ENCODE peak calls at places on chromosomes 12 and 14, in nine cellular contexts. L is iPS DF 6.9; F is pancreas; O is BE2C; Q is mesendoderm; U is CD8-positive, alpha-beta T cell; K is thoracic aorta; W is BJ; Z is endodermal cell. D is an unnamed sample. For H3K36me3 and H3K27me3, the result is how much of the 10 kb centered on the place peaks cover.

GRCh38 chr14:96745500-96746051 is 51.6 kb upstream of the VRK1 start:
- DNase-seq in Z (no peak), W (no peak), Q (no peak), L (no peak), K (no peak), U (no peak), O (no peak), F (no peak), D (no peak)

GRCh38 chr12:48973084-48973483 is 1.5 kb upstream of the WNT10B start:
- DNase-seq in F (no peak), Q (no peak), K (no peak), U (no peak), Z (no peak), L (no peak), O (no peak), W (no peak), D (no peak)

GRCh38 chr14:22485178-22485577 is 103.8 kb downstream of the DAD1 start:
- DNase-seq in Q (no peak), U (no peak), L (no peak), O (no peak), K (no peak), F (no peak), Z (no peak), W (no peak), D (no peak)

GRCh38 chr12:28497889-28498411 is 307.7 kb downstream of the CCDC91 start:
- DNase-seq in Q (no peak), U (no peak), F (no peak), L (no peak), Z (no peak), W (no peak), O (no peak), K (no peak), D (no peak)

GRCh38 chr14:65184032-65184764 is 81.9 kb upstream of the MAX start:
- DNase-seq in Q (peak), O (no peak), W (no peak), L (no peak), Z (no peak), U (no peak), F (no peak), K (no peak), D (no peak)

GRCh38 chr14:98018626-98019025 is 1221.4 kb downstream of the VRK1 start:
- DNase-seq in U (peak), O (no peak), Z (no peak), K (no peak), F (no peak), Q (no peak), W (no peak), L (no peak), D (no peak)

GRCh38 chr12:93440043-93440835 is 1.5 kb downstream of the UBE2N start:
- DNase-seq in Q (no peak), Z (no peak), F (no peak), K (no peak), W (no peak), U (no peak), L (no peak), O (no peak), D (no peak)

GRCh38 chr14:102498005-102498677 is 11.4 kb downstream of the ANKRD9 start:
- DNase-seq in Z (peak), K (no peak), W (no peak), U (no peak), L (no peak), O (peak), F (no peak), Q (peak), D (no peak)

GRCh38 chr12:6528539-6529235 is 5.6 kb upstream of the GAPDH start:
- DNase-seq in Q (peak), O (no peak), U (no peak), F (no peak), Z (no peak), L (no peak), K (no peak), W (no peak), D (no peak)

GRCh38 chr12:6530576-6531260 is 3.6 kb upstream of the GAPDH start:
- DNase-seq in L (no peak), W (no peak), F (peak), O (no peak), K (no peak), U (no peak), Z (no peak), Q (no peak), D (no peak)

GRCh38 chr12:6526766-6527525 is 7.4 kb upstream of the GAPDH start:
- DNase-seq in W (no peak), L (no peak), F (no peak), O (no peak), Z (no peak), K (no peak), Q (no peak), U (no peak), D (no peak)

GRCh38 chr12:6527711-6528110 is 6.6 kb upstream of the GAPDH start:
- DNase-seq in Q (no peak), Z (no peak), U (no peak), O (no peak), L (no peak), W (no peak), F (no peak), K (no peak), D (no peak)

DNA sequence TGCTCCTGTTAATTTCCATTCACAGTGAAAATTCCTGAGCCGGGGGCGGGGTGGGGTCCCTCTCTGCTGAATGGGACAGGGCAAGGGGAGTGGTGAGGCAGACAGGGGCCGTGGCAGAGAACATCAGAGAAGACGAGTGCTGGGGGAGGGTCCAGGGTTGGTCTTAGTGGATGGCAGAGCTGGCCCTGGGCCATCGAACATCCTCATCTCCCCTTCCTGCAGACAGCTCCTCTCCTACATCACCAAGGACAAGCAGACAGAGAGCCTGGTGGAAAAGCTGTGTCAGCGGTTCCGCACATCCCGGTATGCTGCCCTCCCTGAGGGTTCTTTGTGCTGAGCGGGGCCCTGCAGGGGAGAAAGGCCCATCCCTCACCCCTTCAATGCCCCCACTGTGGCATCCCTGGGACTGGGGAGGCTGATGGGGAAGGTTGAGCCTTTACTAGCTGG is 5.0 kb upstream of the GAPDH start:
- DNase-seq in W (no peak), K (no peak), F (no peak), O (no peak), Q (peak), L (no peak), Z (no peak), U (no peak), D (no peak)
- H3K36me3 ChIP-seq in W (under half), K (half or more), F (under half), O (half or more), Q (under half), L (half or more), Z (half or more), U (half or more), D (half or more)

DNA sequence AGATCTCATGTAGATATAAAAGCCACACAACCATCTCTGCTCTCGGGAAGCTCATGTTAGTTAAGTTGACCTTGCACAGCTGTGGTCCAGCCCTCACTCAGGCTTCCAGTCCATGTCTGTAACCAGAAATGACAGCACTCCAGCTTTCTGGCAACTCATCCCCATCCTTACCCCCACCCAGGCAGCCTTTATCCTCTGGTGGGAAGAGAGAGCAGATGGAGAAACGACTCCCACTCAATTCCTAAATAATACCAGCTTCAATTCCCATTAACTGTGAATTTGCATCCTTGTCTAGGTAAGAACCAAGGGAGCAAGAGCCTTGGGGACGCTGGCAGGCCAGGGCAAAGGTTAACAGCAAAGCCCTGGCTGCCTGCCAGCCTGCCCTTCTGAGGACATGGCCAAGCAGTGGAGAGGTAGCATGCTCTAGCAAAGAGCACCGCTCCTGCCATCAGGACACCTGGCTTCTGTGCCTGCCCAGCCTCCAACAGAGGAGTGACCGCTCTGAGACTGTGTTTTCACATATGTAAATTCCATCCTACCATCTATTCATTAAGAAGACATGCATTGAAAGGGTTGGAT is 236.2 kb downstream of the GRIN2B start:
- DNase-seq in K (no peak), O (no peak), U (no peak), Z (no peak), W (no peak), F (peak), L (no peak), Q (no peak), D (no peak)
- H3K27me3 ChIP-seq in K (under half), O (under half), U (under half), Z (half or more), W (under half), F (under half), L (under half), Q (under half), D (under half)

GRCh38 chr12:3168775-3169221 is 91.6 kb downstream of the TSPAN9 start:
- DNase-seq in U (no peak), O (peak), K (peak), W (peak), Q (peak), Z (peak), F (no peak), L (no peak), D (peak)

GRCh38 chr12:3173008-3173553 is 95.9 kb downstream of the TSPAN9 start:
- DNase-seq in L (no peak), Q (no peak), O (no peak), U (no peak), K (no peak), F (no peak), Z (no peak), W (no peak), D (no peak)

GRCh38 chr12:3170423-3171194 is 93.4 kb downstream of the TSPAN9 start:
- DNase-seq in L (no peak), O (no peak), Q (no peak), F (no peak), Z (no peak), K (no peak), U (no peak), W (peak), D (peak)

GRCh38 chr12:3172124-3173007 is 95.2 kb downstream of the TSPAN9 start:
- DNase-seq in Z (peak), L (no peak), U (no peak), O (peak), K (no peak), F (no peak), Q (peak), W (no peak), D (no peak)

DNA sequence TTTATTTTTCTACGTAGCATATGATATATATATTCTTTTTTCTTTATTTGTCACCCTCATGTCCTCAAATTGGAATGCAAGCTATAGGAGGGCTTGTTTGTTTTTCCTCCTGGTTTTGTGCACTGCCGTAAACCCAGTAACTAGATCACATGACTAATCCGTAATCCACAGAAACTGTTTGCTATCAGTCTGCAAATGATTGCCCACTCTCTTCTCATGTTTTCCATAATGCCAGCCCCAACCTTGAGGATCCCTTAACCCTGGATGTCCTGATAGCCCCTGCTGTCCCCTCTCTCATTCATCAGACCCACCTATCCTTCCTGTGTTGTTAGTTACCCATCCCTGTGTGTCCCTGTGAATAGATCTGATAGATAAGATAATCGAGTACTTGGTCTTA is 94.0 kb downstream of the TSPAN9 start:
- DNase-seq in K (no peak), Z (no peak), Q (peak), L (no peak), F (no peak), W (no peak), O (no peak), U (no peak), D (no peak)
- H3K4me3 ChIP-seq in K (no peak), Z (peak), Q (no peak), L (no peak), F (no peak), W (no peak), O (no peak), U (no peak), D (no peak)

GRCh38 chr14:74508292-74508731 is 14.7 kb downstream of the ISCA2 start:
- DNase-seq in U (no peak), O (peak), Z (peak), Q (peak), F (no peak), L (no peak), K (no peak), W (no peak), D (no peak)

GRCh38 chr14:74509587-74510210 is 16.1 kb downstream of the ISCA2 start:
- DNase-seq in L (no peak), F (no peak), W (no peak), Q (no peak), U (no peak), O (no peak), Z (peak), K (no peak), D (no peak)

GRCh38 chr14:74507796-74508195 is 14.2 kb downstream of the ISCA2 start:
- DNase-seq in K (no peak), F (no peak), Q (no peak), Z (peak), L (no peak), U (no peak), W (no peak), O (no peak), D (no peak)

GRCh38 chr14:74510211-74510931 is 16.8 kb downstream of the ISCA2 start:
- DNase-seq in F (peak), L (no peak), O (no peak), W (no peak), U (no peak), Q (no peak), Z (peak), K (no peak), D (peak)

DNA sequence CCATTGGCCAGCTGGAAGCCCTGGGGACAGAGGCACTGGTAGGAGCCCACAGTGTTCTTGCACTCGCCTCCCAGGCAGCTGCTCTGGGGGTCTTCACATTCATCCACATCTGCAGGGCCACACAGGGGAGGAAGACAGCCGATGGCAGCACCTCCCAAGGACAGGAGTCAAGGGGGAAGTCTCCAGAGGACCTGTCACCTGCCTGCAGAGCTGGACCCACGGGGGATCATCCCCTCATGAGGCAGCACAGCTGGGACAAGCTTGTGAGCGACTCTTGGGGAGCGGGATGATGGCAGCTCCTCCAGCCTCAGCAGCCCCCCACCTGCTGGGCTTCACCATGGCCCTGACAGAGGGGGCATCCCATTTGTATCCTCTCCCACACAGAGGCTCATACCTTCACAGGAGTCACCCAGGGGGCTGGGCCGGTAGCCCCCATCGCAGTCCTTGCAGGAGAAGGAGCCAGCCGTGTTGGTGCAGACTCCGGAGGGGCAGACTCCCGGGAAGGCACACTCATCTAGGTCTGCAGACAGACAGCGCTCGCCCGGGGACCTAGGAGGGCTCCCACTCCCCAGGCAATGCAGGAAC is 15.4 kb downstream of the ISCA2 start:
- DNase-seq in F (peak), L (no peak), U (no peak), Z (peak), W (no peak), Q (no peak), K (no peak), O (no peak), D (no peak)
- H3K36me3 ChIP-seq in F (under half), L (under half), U (under half), Z (under half), W (under half), Q (under half), K (half or more), O (under half), D (under half)

GRCh38 chr12:112929715-112930114 is 8.6 kb upstream of the OAS3 start:
- DNase-seq in F (no peak), L (no peak), Z (no peak), W (no peak), Q (no peak), K (no peak), U (no peak), O (no peak), D (no peak)

GRCh38 chr12:112930350-112930749 is 7.9 kb upstream of the OAS3 start:
- DNase-seq in Q (no peak), L (no peak), O (no peak), K (no peak), W (no peak), F (no peak), U (no peak), Z (no peak), D (no peak)

GRCh38 chr12:112928978-112929377 is 9.3 kb upstream of the OAS3 start:
- DNase-seq in Q (peak), W (no peak), O (no peak), U (no peak), K (no peak), L (no peak), Z (peak), F (no peak), D (no peak)

GRCh38 chr12:112936264-112936663 is 2.0 kb upstream of the OAS3 start:
- DNase-seq in L (no peak), U (no peak), Z (no peak), W (no peak), O (no peak), F (no peak), Q (no peak), K (no peak), D (no peak)

DNA sequence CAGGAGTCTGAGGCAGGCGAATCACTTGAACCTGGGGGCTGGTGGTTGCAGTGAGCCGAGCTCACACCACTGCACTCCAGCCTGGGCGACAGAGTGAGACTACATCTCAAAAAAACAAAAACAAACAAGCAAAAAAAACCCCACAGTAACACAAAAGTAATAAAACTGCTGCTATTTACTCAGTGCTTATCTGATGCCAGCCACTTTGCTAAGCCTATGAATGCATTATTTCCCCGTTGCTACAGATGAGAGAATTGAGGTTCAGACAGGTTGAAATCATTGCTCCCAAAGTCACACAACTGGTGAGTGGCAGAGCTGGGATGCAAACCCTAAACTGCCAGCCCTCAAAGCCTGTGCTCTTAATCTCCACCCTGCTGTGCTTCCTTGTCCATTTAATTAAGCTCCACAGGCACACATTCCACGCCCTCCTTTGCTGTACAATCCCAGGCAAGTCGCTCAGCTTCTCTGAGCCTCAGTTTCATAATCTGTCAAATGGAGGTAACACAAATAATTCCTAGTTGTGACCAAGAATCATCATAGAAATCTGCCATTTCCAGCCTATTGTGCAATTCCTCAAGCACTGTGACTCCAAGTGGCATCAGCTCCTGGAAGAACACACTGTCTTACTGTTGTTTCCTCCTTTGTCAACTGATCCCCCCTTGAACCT is 5.7 kb upstream of the OAS3 start:
- DNase-seq in W (no peak), F (no peak), L (no peak), U (no peak), K (no peak), O (no peak), Q (peak), Z (peak), D (no peak)
- H3K27me3 ChIP-seq in W (under half), F (under half), L (under half), U (under half), K (under half), O (under half), Q (under half), Z (under half), D (under half)

DNA sequence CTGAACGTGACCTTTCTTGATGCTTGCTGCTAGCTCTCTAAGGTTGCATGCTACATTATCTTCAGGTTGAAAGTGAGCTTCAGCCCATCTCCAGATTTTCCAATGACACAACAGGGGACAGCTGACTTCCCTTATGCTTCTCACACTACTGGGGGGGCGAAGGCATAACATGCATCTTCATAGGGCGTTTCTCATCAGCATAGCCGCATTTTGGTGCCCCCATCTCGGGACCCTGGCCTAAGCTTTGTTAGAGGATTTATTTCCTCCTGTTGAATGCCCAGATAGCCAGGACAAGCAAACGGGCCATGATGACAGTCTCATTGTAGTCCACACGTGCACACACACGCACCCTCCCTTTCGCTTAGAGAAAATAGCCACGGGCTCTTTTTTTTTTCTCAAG is 30.7 kb downstream of the SSPN start:
- DNase-seq in F (no peak), K (no peak), Q (no peak), Z (no peak), O (no peak), L (no peak), W (no peak), U (no peak), D (no peak)
- H3K4me3 ChIP-seq in F (no peak), K (peak), Q (no peak), Z (peak), O (peak), L (no peak), W (no peak), U (no peak), D (no peak)

GRCh38 chr12:2624543-2625266 is 170.1 kb upstream of the FKBP4 start:
- DNase-seq in L (peak), K (no peak), U (no peak), Q (peak), O (peak), W (no peak), F (no peak), Z (peak), D (peak)
- H3K36me3 ChIP-seq in L (under half), K (under half), U (under half), Q (under half), O (under half), W (under half), F (under half), Z (under half), D (under half)

D was measured in MG63.